ENCODE peak calls at places on chromosomes 6 and 20, in nine cellular contexts. T is left lung; B is stimulated activated effector memory CD8-positive, alpha-beta T cell treated with anti-CD3 and anti-CD28 coated beads, Interleukin-12 subunit alpha, Interleukin-12 subunit beta, amount 100 ng/mL, for 72 hours; E is mucosa of descending colon; C is T-cell; H is activated CD8-positive, alpha-beta memory T cell treated with anti-CD3 and anti-CD28 coated beads, Interleukin-2, amount 10 ng/mL, durations not matched to agents 7 days and 5 days; J is Panc1; K is heart left ventricle; L is A549. G is an unnamed sample.

GRCh38 chr6:148831531-148831930 is 84.7 kb downstream of the UST start:
- ATAC-seq in E (no peak), C (no peak), L (no peak), H (peak), B (no peak), J (no peak), K (no peak), T (no peak), G (no peak)

GRCh38 chr20:47223896-47224295 is 132.6 kb downstream of the ZMYND8 start:
- ATAC-seq in L (no peak), E (no peak), K (no peak), C (no peak), J (no peak), B (no peak), T (no peak), H (no peak), G (no peak)

GRCh38 chr6:140879861-140880260 is 1252.9 kb upstream of the GJE1 start:
- ATAC-seq in B (no peak), H (no peak), K (no peak), L (peak), E (no peak), T (no peak), C (no peak), J (no peak), G (no peak)

GRCh38 chr20:4045741-4046140 is 30.4 kb upstream of the RNF24 start:
- ATAC-seq in E (no peak), J (no peak), T (no peak), H (no peak), B (no peak), C (no peak), L (no peak), K (no peak), G (no peak)

GRCh38 chr6:166969390-166970002 is 13.1 kb upstream of the RNASET2 start:
- ATAC-seq in J (no peak), L (no peak), K (no peak), E (peak), C (peak), B (no peak), H (no peak), T (no peak), G (no peak)

GRCh38 chr20:37295001-37295400 is 5.5 kb downstream of the MANBAL start:
- ATAC-seq in B (peak), H (peak), L (peak), C (no peak), J (peak), T (peak), E (peak), K (no peak), G (no peak)

GRCh38 chr6:38676236-38676973 is 26.5 kb downstream of the GLO1 start:
- ATAC-seq in J (no peak), K (no peak), B (no peak), C (no peak), L (no peak), T (peak), H (no peak), E (no peak), G (peak)

GRCh38 chr6:150200428-150201105 is 57.7 kb downstream of the PPP1R14C start:
- ATAC-seq in T (no peak), C (no peak), E (peak), B (no peak), H (no peak), K (peak), L (no peak), J (no peak), G (no peak)

GRCh38 chr20:39605908-39606307 is 643.8 kb downstream of the DHX35 start:
- ATAC-seq in B (no peak), T (no peak), J (no peak), C (no peak), K (no peak), E (no peak), L (no peak), H (no peak), G (no peak)

GRCh38 chr6:43763133-43763797 is 6.7 kb upstream of the VEGFA start:
- ATAC-seq in K (no peak), T (no peak), C (no peak), H (no peak), E (no peak), L (no peak), J (no peak), B (no peak), G (no peak)